ENCODE peak calls at places on chromosomes 4 and X, in four cellular contexts. Y, M, D and L are unnamed samples.

GRCh38 chr4:7206856-7207567 is 14.7 kb downstream of the SORCS2 start:
- DNase-seq in Y (peak), M (peak), D (peak), L (no peak)

GRCh38 chr4:57270350-57270749 is 160.2 kb upstream of the IGFBP7 start:
- DNase-seq in Y (no peak), M (no peak), D (peak), L (no peak)

GRCh38 chr4:118141240-118141639 is 107.0 kb downstream of the NDST3 start:
- DNase-seq in Y (no peak), M (no peak), D (no peak), L (no peak)

GRCh38 chr4:3414421-3415279 is 27.1 kb upstream of the HGFAC start:
- DNase-seq in Y (peak), M (no peak), D (no peak), L (no peak)

GRCh38 chrX:144219035-144219434 is 335.2 kb downstream of the UBE2NL start:
- DNase-seq in Y (peak), M (no peak), D (no peak), L (no peak)

GRCh38 chrX:108537005-108537404 is 97.4 kb downstream of the COL4A5 start:
- DNase-seq in Y (no peak), M (no peak), D (peak), L (peak)

GRCh38 chr4:53598901-53599300 is 7.6 kb upstream of the LNX1 start:
- DNase-seq in Y (no peak), M (no peak), D (no peak), L (no peak)

GRCh38 chr4:39032218-39033085 is at the start of gene TMEM156:
- DNase-seq in Y (no peak), M (no peak), D (peak), L (peak)

GRCh38 chr4:137312257-137312656 is 220.0 kb downstream of the PCDH18 start:
- DNase-seq in Y (no peak), M (no peak), D (peak), L (no peak)

GRCh38 chr4:152462047-152462446 is 73.8 kb downstream of the FBXW7 start:
- DNase-seq in Y (no peak), M (no peak), D (no peak), L (no peak)

GRCh38 chr4:69649207-69649606 is 3.8 kb downstream of the UGT2A1 start:
- DNase-seq in Y (no peak), M (no peak), D (no peak), L (no peak)

GRCh38 chrX:3167771-3168170 is 126.5 kb downstream of the ARSF start:
- DNase-seq in Y (no peak), M (no peak), D (no peak), L (no peak)

GRCh38 chrX:78042601-78043000 is 61.4 kb upstream of the PGK1 start:
- DNase-seq in Y (no peak), M (no peak), D (no peak), L (no peak)

GRCh38 chr4:2489841-2490552 is 21.1 kb downstream of the RNF4 start:
- DNase-seq in Y (no peak), M (no peak), D (peak), L (no peak)

GRCh38 chr4:171561419-171561818 is 251.8 kb upstream of the GALNTL6 start:
- DNase-seq in Y (no peak), M (no peak), D (no peak), L (no peak)

GRCh38 chr4:153409924-153410501 is 56.1 kb upstream of the TMEM131L start:
- DNase-seq in Y (no peak), M (no peak), D (peak), L (no peak)

GRCh38 chrX:71671043-71671829 is 3.9 kb downstream of the LOC101059915 start:
- DNase-seq in Y (no peak), M (no peak), D (no peak), L (peak)

GRCh38 chrX:70262952-70263567 is 3.1 kb upstream of the P2RY4 start:
- DNase-seq in Y (no peak), M (no peak), D (peak), L (peak)

GRCh38 chrX:72716766-72717165 is 2.7 kb upstream of the PHKA1 start:
- DNase-seq in Y (no peak), M (no peak), D (peak), L (no peak)

GRCh38 chr4:158796370-158797140 is 27.7 kb downstream of the FNIP2 start:
- DNase-seq in Y (peak), M (no peak), D (no peak), L (no peak)

GRCh38 chr4:38935391-38936073 is 67.9 kb downstream of the FAM114A1 start:
- DNase-seq in Y (no peak), M (no peak), D (no peak), L (no peak)

GRCh38 chrX:132375941-132376340 is 112.9 kb downstream of the MBNL3 start:
- DNase-seq in Y (no peak), M (no peak), D (peak), L (peak)

GRCh38 chrX:7117587-7117986 is 29.9 kb upstream of the STS start:
- DNase-seq in Y (no peak), M (no peak), D (no peak), L (no peak)
- H3K4me3 ChIP-seq in Y (no peak), M (no peak), D (no peak), L (no peak)

DNA sequence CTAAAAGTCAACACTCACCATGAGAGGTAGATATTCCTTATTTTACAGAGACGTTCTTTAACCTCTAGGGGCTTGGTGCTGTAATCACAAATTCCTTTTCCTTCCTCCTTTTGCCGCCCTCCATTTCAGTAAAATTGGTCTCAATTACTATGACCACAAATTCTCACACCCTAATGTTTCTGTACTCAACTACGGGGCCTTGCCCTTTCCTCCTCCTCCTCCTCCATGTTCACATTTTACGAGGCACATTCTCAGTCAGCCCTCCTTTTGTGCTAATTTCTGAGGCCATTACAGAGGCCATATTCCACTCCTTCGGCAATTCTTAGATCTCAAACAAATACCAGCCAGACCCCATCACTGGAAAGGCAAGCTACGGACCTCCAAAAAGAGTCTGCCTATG is 92.1 kb downstream of the SH3KBP1 start:
- DNase-seq in Y (no peak), M (no peak), D (no peak), L (no peak)
- H3K4me3 ChIP-seq in Y (no peak), M (no peak), D (no peak), L (no peak)

GRCh38 chrX:25004040-25004439 is 11.7 kb downstream of the ARX start:
- DNase-seq in Y (no peak), M (no peak), D (no peak), L (no peak)

GRCh38 chrX:25005382-25006185 is 10.2 kb downstream of the ARX start:
- DNase-seq in Y (no peak), M (no peak), D (no peak), L (no peak)

GRCh38 chrX:25004485-25005032 is 11.2 kb downstream of the ARX start:
- DNase-seq in Y (no peak), M (no peak), D (no peak), L (no peak)

GRCh38 chrX:25006586-25007058 is 9.1 kb downstream of the ARX start:
- DNase-seq in Y (no peak), M (no peak), D (no peak), L (no peak)

GRCh38 chrX:25005034-25005381 is 10.8 kb downstream of the ARX start:
- DNase-seq in Y (no peak), M (no peak), D (no peak), L (no peak)
- H3K4me3 ChIP-seq in Y (no peak), M (peak), D (peak), L (no peak)

GRCh38 chr4:4860803-4861591 is 1.5 kb downstream of the MSX1 start:
- DNase-seq in Y (no peak), M (peak), D (no peak), L (no peak)

GRCh38 chr4:4859799-4860380 is 425 bp downstream of the MSX1 start:
- DNase-seq in Y (no peak), M (no peak), D (no peak), L (no peak)

GRCh38 chr4:4861592-4862551 is 2.4 kb downstream of the MSX1 start:
- DNase-seq in Y (no peak), M (no peak), D (no peak), L (no peak)

GRCh38 chr4:4859010-4859798 is at the start of gene MSX1:
- DNase-seq in Y (peak), M (peak), D (peak), L (peak)

GRCh38 chr4:4860381-4860802 is 927 bp downstream of the MSX1 start:
- DNase-seq in Y (no peak), M (no peak), D (no peak), L (no peak)
- H3K4me3 ChIP-seq in Y (peak), M (peak), D (peak), L (peak)

GRCh38 chr4:122701965-122702364 is 30.5 kb upstream of the BBS12 start:
- DNase-seq in Y (no peak), M (no peak), D (no peak), L (no peak)
- H3K4me3 ChIP-seq in Y (no peak), M (no peak), D (no peak), L (no peak)

DNA sequence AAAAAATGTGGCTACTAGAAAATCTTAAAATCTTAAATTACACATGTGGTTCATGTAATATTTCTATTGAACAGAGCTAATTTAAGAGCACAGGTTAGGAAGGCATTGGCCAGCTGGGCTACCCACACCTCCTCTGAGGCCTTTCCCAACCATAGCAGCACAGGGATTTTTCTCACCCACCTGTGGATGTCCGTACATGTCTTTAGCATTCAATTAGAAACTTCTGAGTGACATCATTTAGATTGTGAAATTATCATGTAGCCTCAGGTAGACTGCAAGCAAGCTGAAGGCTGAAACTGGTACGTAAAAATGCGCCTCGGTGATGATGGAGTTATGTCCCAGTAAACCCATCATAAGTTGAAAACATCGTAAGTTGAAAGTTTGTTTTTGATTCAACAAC is 31.2 kb downstream of the SCARB2 start:
- DNase-seq in Y (no peak), M (no peak), D (no peak), L (no peak)
- H3K4me3 ChIP-seq in Y (no peak), M (no peak), D (no peak), L (no peak)

GRCh38 chr4:166134285-166134684 is 261.2 kb downstream of the TLL1 start:
- DNase-seq in Y (no peak), M (no peak), D (no peak), L (no peak)
- H3K4me3 ChIP-seq in Y (no peak), M (no peak), D (no peak), L (no peak)

DNA sequence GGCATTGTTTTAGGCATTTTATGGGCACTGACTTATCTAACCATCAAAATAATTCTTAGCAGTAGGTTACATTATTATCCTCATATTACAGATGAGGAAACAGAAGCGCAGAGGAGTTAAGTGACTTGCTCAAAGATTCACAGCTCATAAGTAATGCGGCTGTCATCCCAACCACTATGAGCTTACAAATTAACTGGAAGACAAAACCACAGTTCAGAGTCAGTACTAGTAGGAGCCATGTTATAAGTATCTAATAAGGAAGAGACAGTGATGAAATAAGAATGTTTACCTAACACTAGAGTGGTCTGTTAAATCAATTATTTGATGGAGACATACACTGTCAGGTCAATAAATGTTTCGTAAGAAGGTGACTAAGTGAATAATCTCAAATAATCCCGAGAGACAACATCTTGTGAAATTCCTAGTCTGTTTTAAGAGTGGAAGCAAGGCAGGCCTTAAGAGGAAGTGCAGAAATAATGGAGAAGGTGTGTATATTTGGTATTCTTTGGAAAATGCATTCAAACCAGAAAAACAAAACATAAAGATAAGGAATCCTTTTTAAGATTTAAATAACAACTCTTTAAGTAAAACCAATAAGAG is 25.8 kb upstream of the AMELX start:
- DNase-seq in Y (no peak), M (no peak), D (no peak), L (no peak)
- H3K4me3 ChIP-seq in Y (no peak), M (no peak), D (no peak), L (no peak)

GRCh38 chr4:86961103-86961502 is 26.3 kb downstream of the AFF1 start:
- DNase-seq in Y (no peak), M (no peak), D (no peak), L (no peak)
- H3K4me3 ChIP-seq in Y (no peak), M (no peak), D (no peak), L (peak)

DNA sequence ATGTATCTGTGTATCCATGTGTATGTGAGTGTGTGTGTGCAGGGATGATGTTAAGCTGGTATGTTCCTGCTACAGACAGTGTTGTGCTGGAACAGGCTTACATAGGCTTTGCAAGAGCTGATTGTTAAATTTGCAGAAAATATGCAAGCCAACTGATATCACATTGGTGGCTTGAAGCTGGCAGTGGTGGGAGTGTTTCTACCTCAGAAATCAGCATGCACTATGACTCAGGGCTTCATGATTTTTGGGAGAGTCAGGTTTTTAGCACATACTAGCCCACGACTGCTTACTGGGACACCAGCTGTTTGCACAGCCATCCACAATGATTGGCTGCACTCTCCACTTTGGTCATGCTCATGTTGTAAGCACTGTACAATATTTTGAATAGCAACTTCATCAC is 261.8 kb downstream of the DHX15 start:
- DNase-seq in Y (no peak), M (no peak), D (peak), L (no peak)
- H3K4me3 ChIP-seq in Y (no peak), M (no peak), D (no peak), L (no peak)